ENCODE peak calls at places on chromosomes 2 and 18, in five cellular contexts. J is aorta, D is ascending aorta, N is tibial nerve, M is PC-9. L is an unnamed sample. For H3K9me3, the result is how much of the 10 kb centered on the place peaks cover.

GRCh38 chr2:45739796-45740485 is 88.5 kb downstream of the PRKCE start:
- DNase-seq in D (no peak), N (no peak), M (no peak), J (no peak), L (no peak)

GRCh38 chr18:52341617-52342381 is 1.8 kb downstream of the DCC start:
- DNase-seq in D (no peak), N (no peak), J (no peak), M (no peak), L (no peak)

GRCh38 chr2:56299166-56299806 is 115.5 kb downstream of the CCDC85A start:
- DNase-seq in N (no peak), J (no peak), M (no peak), D (no peak), L (no peak)

GRCh38 chr2:73852020-73852419 is 23.3 kb downstream of the STAMBP start:
- DNase-seq in J (no peak), N (no peak), D (no peak), M (peak), L (no peak)

GRCh38 chr2:60822987-60823386 is 58.4 kb upstream of the REL start:
- DNase-seq in D (no peak), N (no peak), J (no peak), M (no peak), L (no peak)

GRCh38 chr18:6370410-6370809 is 44.3 kb downstream of the L3MBTL4 start:
- DNase-seq in N (no peak), M (no peak), J (no peak), D (no peak), L (no peak)

GRCh38 chr2:162041465-162041864 is 32.5 kb downstream of the DPP4 start:
- DNase-seq in J (no peak), N (no peak), D (no peak), M (no peak), L (no peak)

GRCh38 chr2:214830794-214831346 is 21.4 kb upstream of the BARD1 start:
- DNase-seq in M (no peak), N (no peak), J (no peak), D (no peak), L (no peak)

GRCh38 chr18:55920063-55920462 is 332.1 kb upstream of the TCF4 start:
- DNase-seq in M (no peak), N (no peak), J (no peak), D (no peak), L (no peak)

GRCh38 chr2:126778561-126779285 is 120.0 kb upstream of the TEX51 start:
- DNase-seq in M (no peak), N (no peak), J (no peak), D (peak), L (no peak)

GRCh38 chr2:120258140-120258539 is 5.5 kb downstream of the RALB start:
- DNase-seq in J (peak), D (no peak), N (no peak), M (peak), L (no peak)

GRCh38 chr18:44723973-44724778 is 43.5 kb downstream of the SETBP1 start:
- DNase-seq in J (no peak), D (peak), M (no peak), N (no peak), L (no peak)

GRCh38 chr18:5693637-5694175 is 149.9 kb upstream of the EPB41L3 start:
- DNase-seq in D (no peak), J (no peak), N (no peak), M (no peak), L (no peak)

GRCh38 chr2:25672500-25673169 is 742 bp downstream of the DTNB start:
- DNase-seq in J (peak), M (peak), D (peak), N (no peak), L (peak)

GRCh38 chr2:60530660-60531276 is 22.7 kb downstream of the BCL11A start:
- DNase-seq in N (no peak), M (no peak), J (no peak), D (no peak), L (no peak)

GRCh38 chr2:223696719-223697118 is 94.6 kb upstream of the SCG2 start:
- DNase-seq in M (peak), N (no peak), J (no peak), D (no peak), L (no peak)

GRCh38 chr2:220556658-220557057 is 929.2 kb downstream of the SLC4A3 start:
- DNase-seq in M (no peak), N (no peak), D (no peak), J (no peak), L (no peak)

GRCh38 chr2:206083602-206084467 is 2.1 kb downstream of the INO80D start:
- DNase-seq in M (no peak), N (no peak), J (no peak), D (no peak), L (no peak)

GRCh38 chr2:185475868-185476267 is 262.7 kb upstream of the FSIP2 start:
- DNase-seq in J (no peak), N (no peak), M (no peak), D (no peak), L (no peak)

GRCh38 chr2:82636411-82637020 is 1822.6 kb downstream of the SUCLG1 start:
- DNase-seq in J (no peak), D (no peak), N (no peak), M (no peak), L (no peak)

GRCh38 chr2:66233981-66234380 is 200.9 kb upstream of the MEIS1 start:
- DNase-seq in J (no peak), M (no peak), N (no peak), D (no peak), L (no peak)

GRCh38 chr2:133886735-133887675 is 318.7 kb upstream of the NCKAP5 start:
- DNase-seq in N (peak), M (peak), J (peak), D (peak), L (peak)

GRCh38 chr2:137964859-137965459 is 686 bp downstream of the HNMT start:
- DNase-seq in J (no peak), D (no peak), N (no peak), M (no peak), L (no peak)

GRCh38 chr2:15868704-15869103 is 71.6 kb upstream of the MYCN start:
- DNase-seq in N (no peak), M (no peak), J (no peak), D (no peak), L (no peak)

GRCh38 chr2:159518321-159519005 is 97.9 kb downstream of the BAZ2B start:
- DNase-seq in M (no peak), N (no peak), D (no peak), J (no peak), L (no peak)

GRCh38 chr18:59042477-59042842 is 97.2 kb upstream of the SEC11C start:
- DNase-seq in M (no peak), N (no peak), D (no peak), J (no peak), L (no peak)

GRCh38 chr2:121532347-121532766 is 1.7 kb downstream of the RNU4ATAC start:
- DNase-seq in M (no peak), J (no peak), N (no peak), D (no peak), L (no peak)

GRCh38 chr2:174331731-174332606 is 2.8 kb upstream of the SP9 start:
- DNase-seq in M (no peak), N (no peak), J (no peak), D (no peak), L (no peak)

GRCh38 chr2:179861777-179862117 is 335 bp upstream of the ZNF385B start:
- DNase-seq in M (no peak), N (no peak), J (no peak), D (no peak), L (no peak)

GRCh38 chr2:159891917-159892691 is 94.1 kb upstream of the CD302 start:
- DNase-seq in N (no peak), D (no peak), J (no peak), M (peak), L (no peak)

GRCh38 chr18:10009321-10010144 is 95.7 kb downstream of the VAPA start:
- DNase-seq in D (no peak), N (no peak), J (no peak), M (no peak), L (no peak)

GRCh38 chr2:105744091-105744908 is 412 bp upstream of the NCK2 start:
- DNase-seq in M (peak), D (peak), J (peak), N (no peak), L (peak)

DNA sequence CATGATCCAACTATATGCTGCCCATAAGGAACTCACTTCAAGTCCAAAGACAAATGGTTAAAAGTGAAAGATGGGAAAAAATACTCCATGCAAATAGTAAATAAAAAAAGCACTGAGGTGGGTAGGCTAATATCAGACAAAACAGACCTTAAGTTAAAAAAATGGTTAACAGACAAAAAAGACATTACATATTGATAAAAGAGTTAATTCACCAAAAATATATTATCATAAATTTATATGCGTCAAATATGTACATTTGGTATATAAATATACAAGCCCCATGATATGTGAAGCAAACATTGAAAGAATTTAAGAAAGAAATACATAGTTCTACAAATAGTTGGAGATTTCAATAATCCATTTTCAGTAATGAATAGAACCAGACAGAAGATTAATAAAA is 31.0 kb downstream of the ROCK1 start:
- DNase-seq in D (no peak), J (no peak), M (no peak), N (no peak), L (no peak)
- H3K9me3 ChIP-seq in D (under half), J (under half), M (under half), N (under half), L (under half)

GRCh38 chr2:188734688-188735087 is 239.5 kb upstream of the COL3A1 start:
- DNase-seq in J (no peak), M (no peak), N (no peak), D (no peak), L (no peak)
- H3K9me3 ChIP-seq in J (under half), M (under half), N (under half), D (under half), L (under half)

GRCh38 chr2:366706-367105 is 78.8 kb upstream of the ALKAL2 start:
- DNase-seq in J (no peak), D (no peak), M (no peak), N (no peak), L (no peak)

GRCh38 chr2:363823-364470 is 76.1 kb upstream of the ALKAL2 start:
- DNase-seq in N (no peak), D (no peak), J (no peak), M (no peak), L (no peak)

GRCh38 chr2:367246-367645 is 79.4 kb upstream of the ALKAL2 start:
- DNase-seq in M (no peak), J (no peak), D (no peak), N (no peak), L (no peak)

GRCh38 chr2:365367-366275 is 77.7 kb upstream of the ALKAL2 start:
- DNase-seq in N (no peak), D (no peak), M (no peak), J (no peak), L (no peak)

GRCh38 chr2:368386-368785 is 80.5 kb upstream of the ALKAL2 start:
- DNase-seq in N (no peak), D (no peak), M (no peak), J (no peak), L (no peak)
- H3K9me3 ChIP-seq in N (under half), D (under half), M (under half), J (under half), L (under half)

GRCh38 chr2:229218329-229218921 is 52.7 kb downstream of the PID1 start:
- DNase-seq in D (no peak), M (no peak), N (no peak), J (no peak), L (no peak)
- H3K9me3 ChIP-seq in D (under half), M (under half), N (under half), J (under half), L (under half)

GRCh38 chr2:227004482-227004881 is 159.5 kb downstream of the COL4A4 start:
- DNase-seq in D (no peak), M (no peak), J (no peak), N (no peak), L (no peak)
- H3K9me3 ChIP-seq in D (under half), M (under half), J (under half), N (under half), L (under half)

DNA sequence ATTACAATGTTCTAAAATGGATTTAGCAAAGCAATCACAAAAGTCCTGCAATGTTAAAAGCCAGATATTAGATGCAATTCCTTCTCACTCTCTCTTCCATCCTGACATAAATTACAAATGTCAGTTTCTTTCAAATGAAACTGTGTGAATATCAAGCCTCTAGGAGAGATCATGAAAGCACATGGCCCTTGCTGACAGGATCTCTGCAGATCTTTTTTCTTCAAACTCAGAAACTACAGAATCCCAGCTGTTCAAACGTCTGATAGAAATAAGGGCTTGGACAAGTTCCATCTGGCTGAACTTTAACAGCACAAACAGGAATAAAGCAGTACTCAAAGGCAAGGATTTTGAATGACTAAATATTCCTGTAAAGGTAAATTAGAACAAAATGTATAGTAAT is 47.6 kb downstream of the PDE1A start:
- DNase-seq in N (no peak), M (no peak), J (no peak), D (no peak), L (no peak)
- H3K9me3 ChIP-seq in N (under half), M (under half), J (under half), D (under half), L (under half)

GRCh38 chr18:71036783-71037182 is 747.9 kb downstream of the SOCS6 start:
- DNase-seq in N (no peak), D (no peak), M (peak), J (no peak), L (no peak)
- H3K9me3 ChIP-seq in N (under half), D (under half), M (under half), J (under half), L (under half)

GRCh38 chr2:99729104-99729503 is 239.3 kb upstream of the REV1 start:
- DNase-seq in M (peak), D (no peak), J (no peak), N (no peak), L (no peak)
- H3K9me3 ChIP-seq in M (under half), D (under half), J (under half), N (under half), L (under half)

DNA sequence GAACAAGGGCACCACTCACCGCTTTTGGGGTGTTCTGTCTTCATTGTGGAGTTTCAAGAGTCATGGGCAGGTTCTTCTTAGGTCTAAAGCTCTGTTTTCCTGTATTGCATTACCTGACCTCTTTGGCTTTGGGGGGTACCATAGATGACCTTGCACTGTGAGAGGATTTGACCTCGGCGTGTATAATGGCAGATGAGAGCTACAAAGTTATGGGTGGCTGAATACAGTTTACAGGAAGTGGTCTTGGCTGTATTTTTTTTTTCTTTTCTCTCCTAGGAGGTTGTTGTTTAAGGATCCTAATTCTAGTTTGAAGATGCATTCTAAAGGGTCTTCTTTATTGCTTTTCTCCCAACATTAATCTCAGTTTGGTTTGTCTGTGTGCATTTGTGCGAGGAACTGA is 11.5 kb downstream of the GAL3ST2 start:
- DNase-seq in N (no peak), J (no peak), M (no peak), D (no peak), L (no peak)
- H3K9me3 ChIP-seq in N (under half), J (under half), M (under half), D (under half), L (under half)

L was measured in T-helper 17 cell.